ENCODE peak calls at places on chromosomes 7 and 10, in seven cellular contexts. V, F, U, B, Y, E and K are unnamed samples.

GRCh38 chr10:121994429-121994881 is 5.5 kb downstream of the TACC2 start:
- DNase-seq in U (peak), Y (no peak), F (no peak), B (no peak), V (no peak), E (peak), K (no peak)

GRCh38 chr10:91287276-91287675 is 66.8 kb downstream of the PCGF5 start:
- DNase-seq in F (no peak), B (no peak), Y (no peak), E (no peak), U (no peak), V (peak), K (no peak)

GRCh38 chr10:28783089-28783488 is 105.8 kb downstream of the BAMBI start:
- DNase-seq in B (no peak), Y (no peak), E (no peak), U (no peak), V (no peak), F (no peak), K (no peak)

GRCh38 chr7:106206826-106207541 is 77.8 kb downstream of the NAMPT start:
- DNase-seq in Y (no peak), V (no peak), E (no peak), U (no peak), F (no peak), B (no peak), K (no peak)

GRCh38 chr10:59678884-59679301 is 30.8 kb downstream of the SLC16A9 start:
- DNase-seq in E (no peak), F (no peak), U (no peak), B (no peak), Y (no peak), V (peak), K (no peak)

GRCh38 chr7:44259547-44260457 is 59.0 kb downstream of the YKT6 start:
- DNase-seq in E (peak), B (peak), Y (no peak), F (no peak), U (no peak), V (peak), K (no peak)

GRCh38 chr10:35913628-35914027 is 271.5 kb upstream of the FZD8 start:
- DNase-seq in B (no peak), U (no peak), V (peak), F (no peak), Y (no peak), E (no peak), K (no peak)

GRCh38 chr10:119441151-119441821 is 101.2 kb downstream of the RGS10 start:
- DNase-seq in Y (no peak), U (no peak), B (peak), E (peak), F (no peak), V (no peak), K (no peak)

GRCh38 chr10:94065787-94066186 is 72.1 kb downstream of the PLCE1 start:
- DNase-seq in U (no peak), V (no peak), Y (no peak), F (no peak), E (no peak), B (no peak), K (no peak)

GRCh38 chr10:33134011-33134751 is 176.2 kb upstream of the ITGB1 start:
- DNase-seq in U (no peak), Y (no peak), B (no peak), E (peak), F (peak), V (peak), K (no peak)

GRCh38 chr7:142657376-142657775 is 91.9 kb upstream of the PRSS1 start:
- DNase-seq in U (no peak), Y (no peak), V (no peak), E (no peak), B (no peak), F (no peak), K (no peak)